ENCODE peak calls at places on chromosomes 1 and 21, in seven cellular contexts. One of them, this sample, is unnamed.

GRCh38 chr1:44672956-44673674 is 1.2 kb downstream of the TMEM53 start:
- DNase-seq in brain microvascular endothelial cell: no peak
- DNase-seq in T-helper 9 cell: no peak
- DNase-seq in naive thymus-derived CD4-positive, alpha-beta T cell: no peak
- DNase-seq in kidney epithelial cell: no peak
- DNase-seq in left colon: no peak
- DNase-seq in lower lobe of right lung: no peak
- DNase-seq in this sample: no peak

GRCh38 chr1:186974774-186975181 is 146.0 kb downstream of the PLA2G4A start:
- DNase-seq in brain microvascular endothelial cell: peak; percentile 87
- DNase-seq in T-helper 9 cell: no peak
- DNase-seq in naive thymus-derived CD4-positive, alpha-beta T cell: no peak
- DNase-seq in kidney epithelial cell: peak; percentile 14
- DNase-seq in left colon: no peak
- DNase-seq in lower lobe of right lung: no peak
- DNase-seq in this sample: peak; percentile 81

GRCh38 chr1:54248966-54249365 is 49.0 kb downstream of the MRPL37 start:
- DNase-seq in brain microvascular endothelial cell: no peak
- DNase-seq in T-helper 9 cell: no peak
- DNase-seq in naive thymus-derived CD4-positive, alpha-beta T cell: no peak
- DNase-seq in kidney epithelial cell: no peak
- DNase-seq in left colon: no peak
- DNase-seq in lower lobe of right lung: no peak
- DNase-seq in this sample: no peak

GRCh38 chr1:230117694-230118093 is 50.7 kb downstream of the GALNT2 start:
- DNase-seq in brain microvascular endothelial cell: no peak
- DNase-seq in T-helper 9 cell: no peak
- DNase-seq in naive thymus-derived CD4-positive, alpha-beta T cell: no peak
- DNase-seq in kidney epithelial cell: no peak
- DNase-seq in left colon: no peak
- DNase-seq in lower lobe of right lung: no peak
- DNase-seq in this sample: no peak

GRCh38 chr1:35406103-35406502 is 137.6 kb downstream of the ZMYM4 start:
- DNase-seq in brain microvascular endothelial cell: no peak
- DNase-seq in T-helper 9 cell: no peak
- DNase-seq in naive thymus-derived CD4-positive, alpha-beta T cell: no peak
- DNase-seq in kidney epithelial cell: no peak
- DNase-seq in left colon: no peak
- DNase-seq in lower lobe of right lung: no peak
- DNase-seq in this sample: no peak

GRCh38 chr21:38376235-38376634 is 119.4 kb downstream of the KCNJ15 start:
- DNase-seq in brain microvascular endothelial cell: no peak
- DNase-seq in T-helper 9 cell: no peak
- DNase-seq in naive thymus-derived CD4-positive, alpha-beta T cell: no peak
- DNase-seq in kidney epithelial cell: no peak
- DNase-seq in left colon: no peak
- DNase-seq in lower lobe of right lung: peak; percentile 54
- DNase-seq in this sample: no peak

GRCh38 chr1:225480825-225481434 is 53.1 kb upstream of the LBR start:
- DNase-seq in brain microvascular endothelial cell: no peak
- DNase-seq in T-helper 9 cell: peak; percentile 32
- DNase-seq in naive thymus-derived CD4-positive, alpha-beta T cell: no peak
- DNase-seq in kidney epithelial cell: no peak
- DNase-seq in left colon: peak; percentile 77
- DNase-seq in lower lobe of right lung: no peak
- DNase-seq in this sample: no peak

GRCh38 chr1:162368451-162368850 is 8.2 kb downstream of the SPATA46 start:
- DNase-seq in brain microvascular endothelial cell: no peak
- DNase-seq in T-helper 9 cell: no peak
- DNase-seq in naive thymus-derived CD4-positive, alpha-beta T cell: no peak
- DNase-seq in kidney epithelial cell: no peak
- DNase-seq in left colon: peak; percentile 70
- DNase-seq in lower lobe of right lung: no peak
- DNase-seq in this sample: no peak

GRCh38 chr1:230760360-230760827 is 13.2 kb downstream of the CAPN9 start:
- DNase-seq in brain microvascular endothelial cell: no peak
- DNase-seq in T-helper 9 cell: no peak
- DNase-seq in naive thymus-derived CD4-positive, alpha-beta T cell: no peak
- DNase-seq in kidney epithelial cell: no peak
- DNase-seq in left colon: no peak
- DNase-seq in lower lobe of right lung: no peak
- DNase-seq in this sample: no peak

GRCh38 chr1:48448932-48449331 is 23.1 kb downstream of the SPATA6 start:
- DNase-seq in brain microvascular endothelial cell: no peak
- DNase-seq in T-helper 9 cell: no peak
- DNase-seq in naive thymus-derived CD4-positive, alpha-beta T cell: no peak
- DNase-seq in kidney epithelial cell: no peak
- DNase-seq in left colon: no peak
- DNase-seq in lower lobe of right lung: no peak
- DNase-seq in this sample: no peak

GRCh38 chr1:102852583-102852982 is 255.7 kb downstream of the COL11A1 start:
- DNase-seq in brain microvascular endothelial cell: no peak
- DNase-seq in T-helper 9 cell: no peak
- DNase-seq in naive thymus-derived CD4-positive, alpha-beta T cell: no peak
- DNase-seq in kidney epithelial cell: no peak
- DNase-seq in left colon: no peak
- DNase-seq in lower lobe of right lung: no peak
- DNase-seq in this sample: no peak

GRCh38 chr1:196861429-196861828 is 26.4 kb upstream of the CFHR4 start:
- DNase-seq in brain microvascular endothelial cell: no peak
- DNase-seq in T-helper 9 cell: no peak
- DNase-seq in naive thymus-derived CD4-positive, alpha-beta T cell: no peak
- DNase-seq in kidney epithelial cell: no peak
- DNase-seq in left colon: no peak
- DNase-seq in lower lobe of right lung: no peak
- DNase-seq in this sample: no peak

GRCh38 chr1:115924730-115925129 is 51.6 kb upstream of the SLC22A15 start:
- DNase-seq in brain microvascular endothelial cell: no peak
- DNase-seq in T-helper 9 cell: no peak
- DNase-seq in naive thymus-derived CD4-positive, alpha-beta T cell: no peak
- DNase-seq in kidney epithelial cell: no peak
- DNase-seq in left colon: no peak
- DNase-seq in lower lobe of right lung: no peak
- DNase-seq in this sample: no peak

GRCh38 chr1:17292299-17293198 is 15.4 kb upstream of the PADI4 start:
- DNase-seq in brain microvascular endothelial cell: no peak
- DNase-seq in T-helper 9 cell: no peak
- DNase-seq in naive thymus-derived CD4-positive, alpha-beta T cell: no peak
- DNase-seq in kidney epithelial cell: no peak
- DNase-seq in left colon: no peak
- DNase-seq in lower lobe of right lung: no peak
- DNase-seq in this sample: no peak

GRCh38 chr1:15364740-15365139 is 44.9 kb upstream of the EFHD2 start:
- DNase-seq in brain microvascular endothelial cell: no peak
- DNase-seq in T-helper 9 cell: no peak
- DNase-seq in naive thymus-derived CD4-positive, alpha-beta T cell: no peak
- DNase-seq in kidney epithelial cell: no peak
- DNase-seq in left colon: no peak
- DNase-seq in lower lobe of right lung: no peak
- DNase-seq in this sample: no peak

GRCh38 chr1:90534669-90535379 is 182.3 kb downstream of the BARHL2 start:
- DNase-seq in brain microvascular endothelial cell: no peak
- DNase-seq in T-helper 9 cell: no peak
- DNase-seq in naive thymus-derived CD4-positive, alpha-beta T cell: no peak
- DNase-seq in kidney epithelial cell: no peak
- DNase-seq in left colon: no peak
- DNase-seq in lower lobe of right lung: no peak
- DNase-seq in this sample: no peak

GRCh38 chr1:39691383-39692151 is at the start of gene HPCAL4:
- DNase-seq in brain microvascular endothelial cell: peak; percentile 72
- DNase-seq in T-helper 9 cell: peak; percentile 87
- DNase-seq in naive thymus-derived CD4-positive, alpha-beta T cell: peak; percentile 84
- DNase-seq in kidney epithelial cell: peak; percentile 50
- DNase-seq in left colon: peak; percentile 89
- DNase-seq in lower lobe of right lung: peak; percentile 93
- DNase-seq in this sample: no peak

GRCh38 chr1:1782399-1783221 is 4.3 kb upstream of the NADK start:
- DNase-seq in brain microvascular endothelial cell: no peak
- DNase-seq in T-helper 9 cell: no peak
- DNase-seq in naive thymus-derived CD4-positive, alpha-beta T cell: no peak
- DNase-seq in kidney epithelial cell: no peak
- DNase-seq in left colon: peak; percentile 86
- DNase-seq in lower lobe of right lung: peak; percentile 85
- DNase-seq in this sample: no peak

GRCh38 chr21:31284797-31285397 is 59.2 kb downstream of the TIAM1 start:
- DNase-seq in brain microvascular endothelial cell: peak; percentile 56
- DNase-seq in T-helper 9 cell: no peak
- DNase-seq in naive thymus-derived CD4-positive, alpha-beta T cell: no peak
- DNase-seq in kidney epithelial cell: no peak
- DNase-seq in left colon: no peak
- DNase-seq in lower lobe of right lung: no peak
- DNase-seq in this sample: no peak

GRCh38 chr1:206495493-206496046 is 11.8 kb upstream of the RASSF5 start:
- DNase-seq in brain microvascular endothelial cell: no peak
- DNase-seq in T-helper 9 cell: no peak
- DNase-seq in naive thymus-derived CD4-positive, alpha-beta T cell: no peak
- DNase-seq in kidney epithelial cell: no peak
- DNase-seq in left colon: no peak
- DNase-seq in lower lobe of right lung: no peak
- DNase-seq in this sample: no peak

GRCh38 chr1:174222166-174222949 is 63.0 kb downstream of the RABGAP1L start:
- DNase-seq in brain microvascular endothelial cell: peak; percentile 57
- DNase-seq in T-helper 9 cell: no peak
- DNase-seq in naive thymus-derived CD4-positive, alpha-beta T cell: no peak
- DNase-seq in kidney epithelial cell: peak; percentile 16
- DNase-seq in left colon: no peak
- DNase-seq in lower lobe of right lung: no peak
- DNase-seq in this sample: peak; percentile 53

GRCh38 chr1:150514260-150514659 is 1.3 kb upstream of the FALEC start:
- DNase-seq in brain microvascular endothelial cell: no peak
- DNase-seq in T-helper 9 cell: no peak
- DNase-seq in naive thymus-derived CD4-positive, alpha-beta T cell: no peak
- DNase-seq in kidney epithelial cell: no peak
- DNase-seq in left colon: no peak
- DNase-seq in lower lobe of right lung: no peak
- DNase-seq in this sample: no peak

GRCh38 chr1:201142854-201143725 is 11.2 kb downstream of the TMEM9 start:
- DNase-seq in brain microvascular endothelial cell: no peak
- DNase-seq in T-helper 9 cell: no peak
- DNase-seq in naive thymus-derived CD4-positive, alpha-beta T cell: no peak
- DNase-seq in kidney epithelial cell: no peak
- DNase-seq in left colon: no peak
- DNase-seq in lower lobe of right lung: no peak
- DNase-seq in this sample: no peak

GRCh38 chr1:201628490-201628889 is 89.6 kb downstream of the NAV1 start:
- DNase-seq in brain microvascular endothelial cell: no peak
- DNase-seq in T-helper 9 cell: no peak
- DNase-seq in naive thymus-derived CD4-positive, alpha-beta T cell: no peak
- DNase-seq in kidney epithelial cell: no peak
- DNase-seq in left colon: peak; percentile 42
- DNase-seq in lower lobe of right lung: no peak
- DNase-seq in this sample: no peak

GRCh38 chr1:200673952-200674823 is 4.5 kb upstream of the DDX59 start:
- DNase-seq in brain microvascular endothelial cell: no peak
- DNase-seq in T-helper 9 cell: no peak
- DNase-seq in naive thymus-derived CD4-positive, alpha-beta T cell: no peak
- DNase-seq in kidney epithelial cell: no peak
- DNase-seq in left colon: no peak
- DNase-seq in lower lobe of right lung: no peak
- DNase-seq in this sample: peak; percentile 15

GRCh38 chr1:203379831-203380230 is 28.9 kb upstream of the FMOD start:
- DNase-seq in brain microvascular endothelial cell: no peak
- DNase-seq in T-helper 9 cell: no peak
- DNase-seq in naive thymus-derived CD4-positive, alpha-beta T cell: no peak
- DNase-seq in kidney epithelial cell: no peak
- DNase-seq in left colon: no peak
- DNase-seq in lower lobe of right lung: no peak
- DNase-seq in this sample: no peak

GRCh38 chr1:242242983-242243382 is 244.1 kb upstream of the MAP1LC3C start:
- DNase-seq in brain microvascular endothelial cell: no peak
- DNase-seq in T-helper 9 cell: no peak
- DNase-seq in naive thymus-derived CD4-positive, alpha-beta T cell: no peak
- DNase-seq in kidney epithelial cell: no peak
- DNase-seq in left colon: no peak
- DNase-seq in lower lobe of right lung: no peak
- DNase-seq in this sample: no peak

GRCh38 chr1:200399860-200400259 is 10.0 kb downstream of the ZNF281 start:
- DNase-seq in brain microvascular endothelial cell: no peak
- DNase-seq in T-helper 9 cell: no peak
- DNase-seq in naive thymus-derived CD4-positive, alpha-beta T cell: no peak
- DNase-seq in kidney epithelial cell: no peak
- DNase-seq in left colon: no peak
- DNase-seq in lower lobe of right lung: no peak
- DNase-seq in this sample: no peak

GRCh38 chr1:55284856-55285255 is 69.7 kb upstream of the USP24 start:
- DNase-seq in brain microvascular endothelial cell: peak; percentile 43
- DNase-seq in T-helper 9 cell: no peak
- DNase-seq in naive thymus-derived CD4-positive, alpha-beta T cell: no peak
- DNase-seq in kidney epithelial cell: no peak
- DNase-seq in left colon: peak; percentile 34
- DNase-seq in lower lobe of right lung: no peak
- DNase-seq in this sample: no peak

GRCh38 chr1:222283147-222283768 is 264.6 kb downstream of the HHIPL2 start:
- DNase-seq in brain microvascular endothelial cell: no peak
- DNase-seq in T-helper 9 cell: no peak
- DNase-seq in naive thymus-derived CD4-positive, alpha-beta T cell: no peak
- DNase-seq in kidney epithelial cell: no peak
- DNase-seq in left colon: no peak
- DNase-seq in lower lobe of right lung: no peak
- DNase-seq in this sample: peak; percentile 31